ENCODE peak calls at places on chromosomes 3 and 15, in ten cellular contexts. O is activated naive CD4-positive, alpha-beta T cell treated with anti-CD3 and anti-CD28 coated beads, Interleukin-2, amount 10 ng/mL, durations not matched to agents 7 days and 5 days; U is neuronal stem cell; B is GM13977; A is neural progenitor cell; V is nephron progenitor cell; C is stimulated activated CD8-positive, alpha-beta memory T cell treated with anti-CD3 and anti-CD28 coated beads, Interleukin-15, amount 100 ng/mL, for 48 hours; R is heart left ventricle; G is EH; W is dorsolateral prefrontal cortex. D is an unnamed sample.

GRCh38 chr3:177744873-177745646 is 547.8 kb upstream of the TBL1XR1 start:
- DNase-seq in O (no peak), U (no peak), B (no peak), A (no peak), V (no peak), C (no peak), R (no peak), G (peak; percentile 76), W (no peak), D (no peak)

GRCh38 chr3:11556851-11557644 is 86.7 kb downstream of the VGLL4 start:
- DNase-seq in O (no peak), U (no peak), B (no peak), A (no peak), V (no peak), C (no peak), R (peak; percentile 73), G (peak; percentile 70), W (no peak), D (no peak)

GRCh38 chr15:79339588-79340314 is 28.8 kb downstream of the TMED3 start:
- DNase-seq in O (peak; percentile 31), U (peak; percentile 48), B (peak; percentile 23), A (peak; percentile 53), V (peak; percentile 15), C (no peak), R (no peak), G (peak; percentile 65), W (no peak), D (no peak)

GRCh38 chr3:130699765-130700164 is 46.9 kb downstream of the PIK3R4 start:
- DNase-seq in O (no peak), U (no peak), B (peak; percentile 36), A (peak; percentile 31), V (no peak), C (no peak), R (no peak), G (peak; percentile 30), W (no peak), D (no peak)

GRCh38 chr3:4019509-4019908 is 220.3 kb downstream of the LRRN1 start:
- DNase-seq in O (no peak), U (no peak), B (no peak), A (no peak), V (no peak), C (no peak), R (no peak), G (no peak), W (no peak), D (no peak)

GRCh38 chr15:99180287-99180962 is 69.0 kb downstream of the TTC23 start:
- DNase-seq in O (no peak), U (no peak), B (no peak), A (no peak), V (no peak), C (no peak), R (no peak), G (no peak), W (no peak), D (no peak)

GRCh38 chr3:67489816-67490215 is 164.6 kb downstream of the SUCLG2 start:
- DNase-seq in O (no peak), U (no peak), B (no peak), A (no peak), V (no peak), C (no peak), R (no peak), G (peak; percentile 82), W (no peak), D (no peak)

GRCh38 chr15:51623386-51623938 is 891 bp upstream of the DMXL2 start:
- DNase-seq in O (no peak), U (no peak), B (peak; percentile 21), A (no peak), V (no peak), C (no peak), R (no peak), G (no peak), W (no peak), D (no peak)

GRCh38 chr3:58529516-58530353 is 7.3 kb downstream of the ACOX2 start:
- DNase-seq in O (no peak), U (peak; percentile 51), B (no peak), A (peak; percentile 86), V (peak; percentile 65), C (no peak), R (no peak), G (peak; percentile 22), W (no peak), D (no peak)

GRCh38 chr3:111917300-111917699 is 58.2 kb downstream of the PHLDB2 start:
- DNase-seq in O (no peak), U (peak; percentile 15), B (no peak), A (peak; percentile 65), V (no peak), C (no peak), R (no peak), G (peak; percentile 58), W (no peak), D (no peak)

GRCh38 chr3:58161435-58162398 is 49.1 kb downstream of the DNASE1L3 start:
- DNase-seq in O (no peak), U (no peak), B (no peak), A (no peak), V (no peak), C (no peak), R (peak; percentile 75), G (peak; percentile 94), W (no peak), D (no peak)

GRCh38 chr15:66789029-66790025 is 87.3 kb downstream of the SMAD6 start:
- DNase-seq in O (no peak), U (no peak), B (no peak), A (no peak), V (no peak), C (no peak), R (no peak), G (peak; percentile 74), W (no peak), D (no peak)

D was measured in effector memory CD8-positive, alpha-beta T cell.